ENCODE peak calls at places on chromosomes 6 and 20, in five cellular contexts. One of them, this sample, is unnamed.

GRCh38 chr20:7617797-7618196 is 322.5 kb downstream of the HAO1 start:
- DNase-seq in kidney: no peak
- DNase-seq in cardiac fibroblast: no peak
- DNase-seq in spleen: no peak
- DNase-seq in AG09309: no peak
- DNase-seq in this sample: no peak

GRCh38 chr6:72661408-72661807 is 39.5 kb downstream of the KCNQ5 start:
- DNase-seq in kidney: no peak
- DNase-seq in cardiac fibroblast: no peak
- DNase-seq in spleen: no peak
- DNase-seq in AG09309: no peak
- DNase-seq in this sample: no peak

GRCh38 chr6:89797317-89797716 is 22.3 kb downstream of the MDN1 start:
- DNase-seq in kidney: no peak
- DNase-seq in cardiac fibroblast: peak
- DNase-seq in spleen: no peak
- DNase-seq in AG09309: peak
- DNase-seq in this sample: no peak

GRCh38 chr20:62618622-62619529 is 23.4 kb upstream of the SLCO4A1 start:
- DNase-seq in kidney: peak
- DNase-seq in cardiac fibroblast: no peak
- DNase-seq in spleen: peak
- DNase-seq in AG09309: no peak
- DNase-seq in this sample: no peak

GRCh38 chr6:52512199-52512598 is 64.7 kb downstream of the TRAM2 start:
- DNase-seq in kidney: peak
- DNase-seq in cardiac fibroblast: peak
- DNase-seq in spleen: no peak
- DNase-seq in AG09309: no peak
- DNase-seq in this sample: no peak

GRCh38 chr6:18978330-18979128 is 591.4 kb downstream of the RNF144B start:
- DNase-seq in kidney: no peak
- DNase-seq in cardiac fibroblast: peak
- DNase-seq in spleen: no peak
- DNase-seq in AG09309: no peak
- DNase-seq in this sample: no peak

GRCh38 chr6:137120748-137121147 is 52.7 kb downstream of the IL22RA2 start:
- DNase-seq in kidney: no peak
- DNase-seq in cardiac fibroblast: no peak
- DNase-seq in spleen: no peak
- DNase-seq in AG09309: no peak
- DNase-seq in this sample: no peak

GRCh38 chr6:136415351-136416005 is 125.8 kb upstream of the BCLAF1 start:
- DNase-seq in kidney: no peak
- DNase-seq in cardiac fibroblast: peak
- DNase-seq in spleen: no peak
- DNase-seq in AG09309: no peak
- DNase-seq in this sample: no peak

GRCh38 chr6:111739257-111739696 is 133.6 kb upstream of the TRAF3IP2 start:
- DNase-seq in kidney: no peak
- DNase-seq in cardiac fibroblast: no peak
- DNase-seq in spleen: peak
- DNase-seq in AG09309: no peak
- DNase-seq in this sample: no peak

GRCh38 chr6:111736005-111736607 is 130.4 kb upstream of the TRAF3IP2 start:
- DNase-seq in kidney: no peak
- DNase-seq in cardiac fibroblast: no peak
- DNase-seq in spleen: no peak
- DNase-seq in AG09309: no peak
- DNase-seq in this sample: no peak

GRCh38 chr6:111738631-111739030 is 133.0 kb upstream of the TRAF3IP2 start:
- DNase-seq in kidney: no peak
- DNase-seq in cardiac fibroblast: no peak
- DNase-seq in spleen: no peak
- DNase-seq in AG09309: no peak
- DNase-seq in this sample: no peak

GRCh38 chr6:111738156-111738555 is 132.5 kb upstream of the TRAF3IP2 start:
- DNase-seq in kidney: no peak
- DNase-seq in cardiac fibroblast: no peak
- DNase-seq in spleen: no peak
- DNase-seq in AG09309: no peak
- DNase-seq in this sample: no peak

GRCh38 chr6:111737065-111737521 is 131.4 kb upstream of the TRAF3IP2 start:
- DNase-seq in kidney: no peak
- DNase-seq in cardiac fibroblast: no peak
- DNase-seq in spleen: no peak
- DNase-seq in AG09309: no peak
- DNase-seq in this sample: no peak
- TF ChIP-seq CTCF in kidney: no peak
- TF ChIP-seq CTCF in cardiac fibroblast: no peak
- TF ChIP-seq CTCF in spleen: no peak
- TF ChIP-seq CTCF in AG09309: no peak
- TF ChIP-seq CTCF in this sample: no peak

GRCh38 chr20:1229541-1229940 is 3.7 kb downstream of the RAD21L1 start:
- DNase-seq in kidney: no peak
- DNase-seq in cardiac fibroblast: no peak
- DNase-seq in spleen: no peak
- DNase-seq in AG09309: no peak
- DNase-seq in this sample: no peak

GRCh38 chr20:1227121-1227582 is 1.3 kb downstream of the RAD21L1 start:
- DNase-seq in kidney: no peak
- DNase-seq in cardiac fibroblast: no peak
- DNase-seq in spleen: no peak
- DNase-seq in AG09309: no peak
- DNase-seq in this sample: no peak

GRCh38 chr20:1225729-1226313 is at the start of gene RAD21L1:
- DNase-seq in kidney: peak
- DNase-seq in cardiac fibroblast: peak
- DNase-seq in spleen: peak
- DNase-seq in AG09309: no peak
- DNase-seq in this sample: no peak

GRCh38 chr20:1224205-1224604 is 1.6 kb upstream of the RAD21L1 start:
- DNase-seq in kidney: peak
- DNase-seq in cardiac fibroblast: no peak
- DNase-seq in spleen: no peak
- DNase-seq in AG09309: no peak
- DNase-seq in this sample: no peak

GRCh38 chr20:1225263-1225728 is 548 bp upstream of the RAD21L1 start:
- DNase-seq in kidney: no peak
- DNase-seq in cardiac fibroblast: no peak
- DNase-seq in spleen: no peak
- DNase-seq in AG09309: no peak
- DNase-seq in this sample: no peak
- H3K4me3 ChIP-seq in kidney: peak
- H3K4me3 ChIP-seq in cardiac fibroblast: peak
- H3K4me3 ChIP-seq in spleen: peak
- H3K4me3 ChIP-seq in AG09309: peak
- H3K4me3 ChIP-seq in this sample: peak

DNA sequence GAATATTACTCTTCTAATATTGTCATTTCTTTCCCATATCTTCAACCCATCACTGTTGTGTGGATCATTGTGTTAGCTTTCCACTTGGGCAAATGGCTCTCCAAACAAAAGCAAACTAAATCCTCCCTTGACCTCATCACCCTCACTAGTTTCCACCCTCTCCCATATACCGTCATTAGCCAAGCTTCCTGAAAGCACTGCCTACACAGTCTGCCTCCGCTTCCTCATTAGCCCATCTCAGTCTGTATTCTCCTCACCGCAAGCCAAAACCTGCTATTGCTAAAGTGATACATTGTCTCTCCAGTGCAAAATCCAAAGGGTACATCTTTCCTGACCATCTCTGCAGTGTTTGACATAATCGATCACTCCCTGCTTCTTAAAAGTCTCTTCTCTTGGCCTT is 212.6 kb downstream of the CLIC5 start:
- DNase-seq in kidney: no peak
- DNase-seq in cardiac fibroblast: no peak
- DNase-seq in spleen: no peak
- DNase-seq in AG09309: no peak
- DNase-seq in this sample: no peak
- TF ChIP-seq CTCF in kidney: no peak
- TF ChIP-seq CTCF in cardiac fibroblast: no peak
- TF ChIP-seq CTCF in spleen: no peak
- TF ChIP-seq CTCF in AG09309: no peak
- TF ChIP-seq CTCF in this sample: no peak

DNA sequence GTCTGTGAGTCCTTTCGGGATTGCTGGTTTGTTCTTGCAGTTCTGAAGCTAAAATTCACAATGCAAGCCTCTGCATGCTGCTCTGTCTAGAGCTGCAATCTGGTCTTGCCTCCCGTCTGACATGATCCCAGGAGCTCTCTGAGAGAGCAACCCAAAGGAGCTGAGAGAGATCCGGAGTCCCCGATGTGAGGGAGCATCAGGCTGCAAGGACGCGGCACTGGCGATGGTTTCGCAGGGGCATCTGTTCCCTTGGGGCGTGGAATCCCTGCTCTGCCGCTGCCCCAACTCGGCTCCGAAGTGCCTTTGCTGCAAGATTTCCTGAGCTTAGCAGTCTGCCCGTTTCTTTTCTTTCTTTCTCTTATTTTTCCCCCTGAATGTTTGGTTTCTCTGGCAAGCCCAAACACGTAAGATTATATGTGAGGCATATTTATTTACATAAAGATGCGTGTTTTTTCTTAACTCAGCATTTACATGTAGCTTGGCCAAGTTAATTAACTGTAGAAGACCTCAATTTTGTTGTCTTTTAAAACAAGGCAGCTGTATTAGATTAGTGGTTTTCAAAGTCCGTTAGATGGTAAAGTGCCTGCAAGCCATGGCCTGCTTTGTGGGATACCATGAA is 873.0 kb downstream of the KIF16B start:
- DNase-seq in kidney: no peak
- DNase-seq in cardiac fibroblast: no peak
- DNase-seq in spleen: no peak
- DNase-seq in AG09309: no peak
- DNase-seq in this sample: no peak
- H3K4me3 ChIP-seq in kidney: no peak
- H3K4me3 ChIP-seq in cardiac fibroblast: no peak
- H3K4me3 ChIP-seq in spleen: no peak
- H3K4me3 ChIP-seq in AG09309: no peak
- H3K4me3 ChIP-seq in this sample: no peak

GRCh38 chr20:24212494-24212893 is 223.9 kb upstream of the GGTLC1 start:
- DNase-seq in kidney: no peak
- DNase-seq in cardiac fibroblast: no peak
- DNase-seq in spleen: no peak
- DNase-seq in AG09309: no peak
- DNase-seq in this sample: no peak

GRCh38 chr20:24211972-24212371 is 223.4 kb upstream of the GGTLC1 start:
- DNase-seq in kidney: no peak
- DNase-seq in cardiac fibroblast: no peak
- DNase-seq in spleen: no peak
- DNase-seq in AG09309: no peak
- DNase-seq in this sample: no peak

GRCh38 chr20:24207803-24208300 is 219.3 kb upstream of the GGTLC1 start:
- DNase-seq in kidney: no peak
- DNase-seq in cardiac fibroblast: no peak
- DNase-seq in spleen: no peak
- DNase-seq in AG09309: no peak
- DNase-seq in this sample: no peak

GRCh38 chr20:24206995-24207394 is 218.4 kb upstream of the GGTLC1 start:
- DNase-seq in kidney: no peak
- DNase-seq in cardiac fibroblast: peak
- DNase-seq in spleen: no peak
- DNase-seq in AG09309: no peak
- DNase-seq in this sample: no peak

GRCh38 chr20:24208652-24209051 is 220.1 kb upstream of the GGTLC1 start:
- DNase-seq in kidney: no peak
- DNase-seq in cardiac fibroblast: no peak
- DNase-seq in spleen: no peak
- DNase-seq in AG09309: no peak
- DNase-seq in this sample: no peak
- TF ChIP-seq CTCF in kidney: no peak
- TF ChIP-seq CTCF in cardiac fibroblast: no peak
- TF ChIP-seq CTCF in spleen: no peak
- TF ChIP-seq CTCF in AG09309: no peak
- TF ChIP-seq CTCF in this sample: peak

DNA sequence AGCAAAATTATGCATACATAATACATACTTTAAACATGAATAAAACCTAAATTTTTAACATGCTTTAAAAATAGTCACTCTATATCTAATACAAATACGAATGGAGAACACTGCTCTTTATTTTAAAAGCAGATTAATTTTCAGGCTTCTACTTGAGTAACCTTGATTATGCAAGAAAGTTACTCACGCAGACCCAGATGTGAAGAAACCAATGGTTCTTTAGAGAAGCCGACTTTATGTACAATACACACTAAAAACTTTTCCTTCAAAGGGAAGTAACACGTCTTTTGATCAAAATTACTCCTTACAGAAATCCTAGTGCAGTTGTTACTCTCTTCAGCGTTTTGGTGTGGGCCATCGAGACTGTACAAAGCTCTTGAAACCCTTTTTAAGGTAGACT is 136.9 kb upstream of the SLC22A16 start:
- DNase-seq in kidney: no peak
- DNase-seq in cardiac fibroblast: no peak
- DNase-seq in spleen: no peak
- DNase-seq in AG09309: peak
- DNase-seq in this sample: no peak
- H3K4me3 ChIP-seq in kidney: no peak
- H3K4me3 ChIP-seq in cardiac fibroblast: no peak
- H3K4me3 ChIP-seq in spleen: no peak
- H3K4me3 ChIP-seq in AG09309: no peak
- H3K4me3 ChIP-seq in this sample: no peak

GRCh38 chr6:155317186-155317585 is 2.9 kb upstream of the TFB1M start:
- DNase-seq in kidney: no peak
- DNase-seq in cardiac fibroblast: peak
- DNase-seq in spleen: no peak
- DNase-seq in AG09309: no peak
- DNase-seq in this sample: no peak
- TF ChIP-seq CTCF in kidney: no peak
- TF ChIP-seq CTCF in cardiac fibroblast: peak
- TF ChIP-seq CTCF in spleen: no peak
- TF ChIP-seq CTCF in AG09309: no peak
- TF ChIP-seq CTCF in this sample: peak

GRCh38 chr20:20079102-20079784 is 26.9 kb downstream of the CFAP61 start:
- DNase-seq in kidney: no peak
- DNase-seq in cardiac fibroblast: no peak
- DNase-seq in spleen: no peak
- DNase-seq in AG09309: no peak
- DNase-seq in this sample: peak

GRCh38 chr20:20076297-20077065 is 24.1 kb downstream of the CFAP61 start:
- DNase-seq in kidney: no peak
- DNase-seq in cardiac fibroblast: peak
- DNase-seq in spleen: no peak
- DNase-seq in AG09309: peak
- DNase-seq in this sample: no peak

GRCh38 chr20:20075032-20075431 is 22.7 kb downstream of the CFAP61 start:
- DNase-seq in kidney: no peak
- DNase-seq in cardiac fibroblast: no peak
- DNase-seq in spleen: no peak
- DNase-seq in AG09309: no peak
- DNase-seq in this sample: no peak

GRCh38 chr20:20073851-20074252 is 21.5 kb downstream of the CFAP61 start:
- DNase-seq in kidney: no peak
- DNase-seq in cardiac fibroblast: no peak
- DNase-seq in spleen: no peak
- DNase-seq in AG09309: no peak
- DNase-seq in this sample: no peak

DNA sequence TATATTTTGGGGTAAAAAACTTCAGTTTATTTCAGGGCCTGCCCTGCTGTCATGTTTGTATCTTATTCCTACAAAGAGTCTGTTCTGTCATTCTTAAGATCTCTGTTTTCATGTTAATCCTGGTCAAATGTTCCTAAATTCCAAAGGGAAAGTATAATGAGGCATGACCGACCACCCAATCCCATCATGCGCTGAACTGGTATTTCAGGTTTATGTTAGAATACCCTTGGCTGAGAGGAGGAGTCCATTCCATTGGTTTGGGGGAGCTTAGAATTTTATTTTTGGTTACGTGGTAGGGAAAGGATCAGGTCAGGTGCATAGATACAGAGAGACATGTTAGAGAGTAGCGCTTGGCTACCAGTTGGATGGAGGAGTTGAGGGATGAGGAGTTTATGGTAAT is 25.7 kb downstream of the CFAP61 start:
- DNase-seq in kidney: no peak
- DNase-seq in cardiac fibroblast: no peak
- DNase-seq in spleen: no peak
- DNase-seq in AG09309: no peak
- DNase-seq in this sample: no peak
- H3K4me3 ChIP-seq in kidney: no peak
- H3K4me3 ChIP-seq in cardiac fibroblast: no peak
- H3K4me3 ChIP-seq in spleen: no peak
- H3K4me3 ChIP-seq in AG09309: no peak
- H3K4me3 ChIP-seq in this sample: no peak